ENCODE peak calls at places on chromosomes 2 and 18, in eight cellular contexts. X is BJ; Z is activated CD4-positive, alpha-beta T cell treated with anti-CD3 and anti-CD28 coated beads, Interleukin-2, amount 10 ng/mL, durations not matched to agents 7 days and 5 days; E is T-cell; W is NCI-H2081 treated with DMSO at 0.1 percent for 48 hours; T is 8988T; J is WTC11; U is lung microvascular endothelial cell. O is an unnamed sample.
A peak's percentile ranks its signal among the peaks of the same experiment; 100 is the strongest.

GRCh38 chr2:227834423-227834822 is 20.8 kb downstream of the CCL20 start:
- DNase-seq in J (no peak), Z (no peak), T (no peak), U (no peak), X (no peak), E (no peak), W (no peak), O (no peak)

GRCh38 chr2:191012845-191013616 is 940 bp downstream of the STAT1 start:
- DNase-seq in W (no peak), U (no peak), T (no peak), Z (no peak), X (no peak), E (no peak), J (no peak), O (no peak)

GRCh38 chr18:31206787-31207381 is 44.2 kb upstream of the DSC1 start:
- DNase-seq in W (no peak), U (peak; percentile 58), Z (no peak), E (no peak), T (peak; percentile 15), X (no peak), J (peak; percentile 46), O (peak; percentile 64)

GRCh38 chr2:30763151-30763660 is 44.0 kb downstream of the CAPN13 start:
- DNase-seq in E (no peak), W (no peak), U (no peak), Z (no peak), T (no peak), J (no peak), X (peak; percentile 34), O (no peak)

GRCh38 chr18:26621161-26622026 is 73.0 kb upstream of the KCTD1 start:
- DNase-seq in W (no peak), E (no peak), T (peak; percentile 24), Z (peak; percentile 36), U (peak; percentile 52), X (no peak), J (peak; percentile 71), O (peak; percentile 72)

GRCh38 chr2:127208313-127208712 is 11.8 kb downstream of the CYP27C1 start:
- DNase-seq in U (no peak), J (peak; percentile 69), Z (no peak), W (peak; percentile 38), X (no peak), E (no peak), T (no peak), O (peak; percentile 73)

GRCh38 chr2:231425291-231425810 is 29.8 kb downstream of the B3GNT7 start:
- DNase-seq in J (no peak), Z (no peak), T (no peak), E (no peak), X (no peak), U (no peak), W (no peak), O (no peak)

GRCh38 chr2:96737251-96737650 is 2.6 kb downstream of the LMAN2L start:
- DNase-seq in X (no peak), J (no peak), T (no peak), U (no peak), W (no peak), E (no peak), Z (no peak), O (no peak)

GRCh38 chr2:8307779-8308178 is 374.1 kb upstream of the ID2 start:
- DNase-seq in Z (no peak), T (no peak), E (no peak), J (no peak), W (no peak), U (no peak), X (no peak), O (no peak)

GRCh38 chr2:235514627-235515363 is 21.0 kb downstream of the AGAP1 start:
- DNase-seq in U (no peak), J (no peak), E (no peak), X (no peak), T (no peak), Z (no peak), W (no peak), O (no peak)

GRCh38 chr2:28661589-28662001 is 90.0 kb upstream of the PPP1CB start:
- DNase-seq in J (no peak), X (peak; percentile 26), U (peak; percentile 44), Z (no peak), W (no peak), T (no peak), E (no peak), O (no peak)

GRCh38 chr2:81195017-81195773 is 890.6 kb upstream of the LRRTM1 start:
- DNase-seq in U (no peak), E (no peak), Z (no peak), X (no peak), T (no peak), W (no peak), J (no peak), O (no peak)

GRCh38 chr2:97718942-97719341 is 5.6 kb downstream of the ZAP70 start:
- DNase-seq in T (peak; percentile 4), Z (peak; percentile 42), U (no peak), E (no peak), X (no peak), J (no peak), W (no peak), O (no peak)

GRCh38 chr2:118859157-118859770 is 11.8 kb upstream of the EN1 start:
- DNase-seq in J (peak; percentile 23), E (no peak), Z (no peak), U (no peak), X (no peak), W (no peak), T (no peak), O (no peak)

GRCh38 chr18:33201509-33201926 is 239.0 kb downstream of the CCDC178 start:
- DNase-seq in X (no peak), J (peak; percentile 64), E (no peak), U (peak; percentile 13), T (no peak), Z (peak; percentile 5), W (peak; percentile 1), O (peak; percentile 60)

GRCh38 chr2:172196768-172197322 is 94.1 kb upstream of the DLX2 start:
- DNase-seq in X (no peak), U (no peak), J (no peak), E (no peak), W (no peak), Z (peak; percentile 43), T (no peak), O (no peak)

GRCh38 chr2:8488001-8488738 is 193.7 kb upstream of the ID2 start:
- DNase-seq in W (no peak), U (no peak), J (no peak), E (peak; percentile 70), T (no peak), Z (peak; percentile 24), X (no peak), O (no peak)

GRCh38 chr2:125745514-125745913 is 910.4 kb upstream of the GYPC start:
- DNase-seq in E (no peak), J (peak; percentile 29), Z (no peak), X (no peak), T (no peak), W (peak; percentile 0), U (peak; percentile 10), O (peak; percentile 61)

GRCh38 chr2:83016343-83017110 is 1442.6 kb downstream of the SUCLG1 start:
- DNase-seq in Z (no peak), J (peak; percentile 21), U (no peak), W (no peak), X (no peak), E (no peak), T (no peak), O (no peak)

GRCh38 chr18:12433829-12434540 is 26.3 kb downstream of the PRELID3A start:
- DNase-seq in E (no peak), Z (no peak), J (no peak), W (no peak), U (no peak), X (no peak), T (no peak), O (no peak)

GRCh38 chr2:13884271-13884976 is 748.1 kb upstream of the LRATD1 start:
- DNase-seq in X (no peak), W (no peak), T (no peak), Z (no peak), U (no peak), J (no peak), E (no peak), O (no peak)

GRCh38 chr2:100422320-100422719 is 4.9 kb upstream of the CHST10 start:
- DNase-seq in E (no peak), J (peak; percentile 60), U (peak; percentile 49), T (peak; percentile 60), X (no peak), Z (no peak), W (no peak), O (no peak)

GRCh38 chr2:229798446-229799147 is 84.2 kb upstream of the DNER start:
- DNase-seq in U (peak; percentile 47), E (no peak), J (no peak), T (no peak), X (no peak), Z (no peak), W (no peak), O (no peak)

GRCh38 chr2:127166221-127166860 is 53.8 kb downstream of the CYP27C1 start:
- DNase-seq in X (no peak), U (no peak), Z (no peak), E (no peak), W (no peak), T (no peak), J (no peak), O (peak; percentile 36)

GRCh38 chr2:148257276-148257675 is 236.4 kb downstream of the MBD5 start:
- DNase-seq in X (no peak), J (no peak), W (no peak), U (no peak), T (no peak), Z (no peak), E (no peak), O (no peak)

GRCh38 chr2:127776122-127776780 is 34.7 kb downstream of the WDR33 start:
- DNase-seq in E (no peak), U (no peak), J (no peak), W (no peak), X (no peak), Z (no peak), T (no peak), O (no peak)

GRCh38 chr2:40746150-40746549 is 294.3 kb upstream of the SLC8A1 start:
- DNase-seq in X (no peak), Z (no peak), T (no peak), J (no peak), E (no peak), W (no peak), U (peak; percentile 5), O (no peak)

GRCh38 chr2:126656311-126657145 is 570 bp downstream of the GYPC start:
- DNase-seq in J (peak; percentile 49), X (no peak), E (peak; percentile 22), Z (peak; percentile 60), U (peak; percentile 56), W (no peak), T (no peak), O (peak; percentile 77)

GRCh38 chr2:234278556-234279286 is 218.2 kb downstream of the ARL4C start:
- DNase-seq in W (no peak), Z (peak; percentile 61), J (no peak), E (no peak), U (no peak), T (no peak), X (no peak), O (no peak)

O was measured in ecto neural progenitor cell.